ENCODE peak calls at places on chromosomes 4 and X, in six cellular contexts. I, H, T, Q, C and K are unnamed samples.
A peak's percentile ranks its signal among the peaks of the same experiment; 100 is the strongest.

GRCh38 chr4:74628808-74629616 is 165.3 kb downstream of the BTC start:
- DNase-seq in I (peak; percentile 57), Q (no peak), H (no peak), C (no peak), T (no peak), K (no peak)

GRCh38 chrX:39779952-39780783 is 317.6 kb downstream of the BCOR start:
- DNase-seq in H (no peak), I (no peak), C (no peak), T (no peak), Q (no peak), K (no peak)

GRCh38 chr4:106746451-106746850 is 289.7 kb downstream of the DKK2 start:
- DNase-seq in H (peak; percentile 51), T (peak; percentile 29), I (peak; percentile 18), Q (no peak), C (peak; percentile 97), K (no peak)

GRCh38 chr4:87521757-87522374 is 7.3 kb downstream of the SPARCL1 start:
- DNase-seq in I (peak; percentile 83), T (peak; percentile 62), Q (no peak), C (no peak), H (no peak), K (no peak)

GRCh38 chr4:82515705-82516104 is 46.1 kb downstream of the TMEM150C start:
- DNase-seq in I (peak; percentile 78), C (peak; percentile 72), H (peak; percentile 14), Q (no peak), T (peak; percentile 90), K (no peak)

GRCh38 chr4:61866357-61867030 is 666.4 kb downstream of the ADGRL3 start:
- DNase-seq in T (no peak), Q (no peak), I (no peak), C (no peak), H (no peak), K (no peak)

GRCh38 chr4:26218677-26219181 is 102.1 kb upstream of the RBPJ start:
- DNase-seq in T (no peak), C (peak; percentile 35), H (no peak), I (no peak), Q (no peak), K (no peak)

GRCh38 chr4:122845066-122845465 is 18.4 kb downstream of the FGF2 start:
- DNase-seq in I (no peak), C (no peak), T (no peak), H (no peak), Q (no peak), K (no peak)

GRCh38 chr4:184417802-184418511 is 56.4 kb downstream of the IRF2 start:
- DNase-seq in C (peak; percentile 75), T (peak; percentile 95), H (peak; percentile 79), I (peak; percentile 94), Q (no peak), K (no peak)

GRCh38 chrX:66017659-66018170 is 22.2 kb downstream of the VSIG4 start:
- DNase-seq in T (no peak), H (no peak), I (no peak), Q (no peak), C (no peak), K (no peak)

GRCh38 chrX:66019974-66020373 is 19.9 kb downstream of the VSIG4 start:
- DNase-seq in T (no peak), I (no peak), Q (no peak), C (no peak), H (no peak), K (no peak)

GRCh38 chrX:66016905-66017658 is 22.8 kb downstream of the VSIG4 start:
- DNase-seq in H (no peak), I (no peak), T (no peak), Q (no peak), C (no peak), K (no peak)

GRCh38 chrX:66019310-66019652 is 20.6 kb downstream of the VSIG4 start:
- DNase-seq in C (no peak), T (no peak), H (no peak), Q (no peak), I (no peak), K (no peak)

DNA sequence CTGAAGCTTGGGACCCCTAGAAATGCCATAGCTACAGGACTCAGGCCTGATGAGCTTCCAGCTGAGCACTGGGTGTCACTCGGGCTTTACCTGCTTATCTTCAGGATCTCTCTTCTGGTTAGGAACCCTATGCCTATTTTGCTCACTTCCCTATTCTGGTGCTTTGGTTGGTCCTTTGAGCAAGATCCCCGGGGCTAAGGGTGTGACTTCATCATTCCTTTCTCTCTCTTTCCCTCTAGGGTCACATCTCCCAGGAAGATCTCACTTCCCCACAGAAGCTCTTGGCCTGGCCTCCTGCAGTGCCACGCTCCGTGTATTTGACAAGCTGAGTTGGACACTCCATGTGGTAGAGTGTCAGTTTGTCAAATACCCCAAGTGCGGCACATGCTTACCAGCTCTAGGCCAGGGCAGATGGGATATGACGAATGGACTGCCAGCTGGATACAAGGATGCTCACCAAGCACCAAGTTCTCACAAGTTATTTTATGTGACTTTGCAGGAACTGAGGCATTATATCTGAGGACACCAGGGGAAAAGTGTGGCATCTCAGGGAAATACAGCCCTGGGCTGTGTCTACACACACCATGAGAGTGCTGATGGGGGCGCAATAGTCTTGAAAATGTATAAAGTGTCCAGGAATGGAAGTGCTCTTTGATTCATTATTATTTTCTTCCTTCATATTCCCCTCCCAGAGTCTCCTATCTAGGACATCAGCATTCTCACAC is 21.1 kb downstream of the VSIG4 start:
- DNase-seq in H (no peak), C (no peak), I (no peak), Q (no peak), T (no peak), K (no peak)
- TF ChIP-seq CTCF in H (no peak), C (no peak), I (no peak), Q (no peak), T (no peak), K (no peak)

GRCh38 chrX:132023117-132023895 is at the start of gene STK26:
- DNase-seq in Q (peak; percentile 70), T (peak; percentile 82), C (peak; percentile 40), I (peak; percentile 56), H (no peak), K (no peak)

GRCh38 chrX:132023896-132024386 is 839 bp downstream of the STK26 start:
- DNase-seq in T (peak; percentile 32), H (no peak), Q (no peak), C (no peak), I (peak; percentile 17), K (no peak)

GRCh38 chrX:132025085-132025484 is 2.0 kb downstream of the STK26 start:
- DNase-seq in T (no peak), I (no peak), Q (no peak), C (no peak), H (no peak), K (no peak)

GRCh38 chrX:132022863-132023116 is 312 bp upstream of the STK26 start:
- DNase-seq in I (no peak), Q (no peak), C (no peak), T (no peak), H (no peak), K (no peak)

DNA sequence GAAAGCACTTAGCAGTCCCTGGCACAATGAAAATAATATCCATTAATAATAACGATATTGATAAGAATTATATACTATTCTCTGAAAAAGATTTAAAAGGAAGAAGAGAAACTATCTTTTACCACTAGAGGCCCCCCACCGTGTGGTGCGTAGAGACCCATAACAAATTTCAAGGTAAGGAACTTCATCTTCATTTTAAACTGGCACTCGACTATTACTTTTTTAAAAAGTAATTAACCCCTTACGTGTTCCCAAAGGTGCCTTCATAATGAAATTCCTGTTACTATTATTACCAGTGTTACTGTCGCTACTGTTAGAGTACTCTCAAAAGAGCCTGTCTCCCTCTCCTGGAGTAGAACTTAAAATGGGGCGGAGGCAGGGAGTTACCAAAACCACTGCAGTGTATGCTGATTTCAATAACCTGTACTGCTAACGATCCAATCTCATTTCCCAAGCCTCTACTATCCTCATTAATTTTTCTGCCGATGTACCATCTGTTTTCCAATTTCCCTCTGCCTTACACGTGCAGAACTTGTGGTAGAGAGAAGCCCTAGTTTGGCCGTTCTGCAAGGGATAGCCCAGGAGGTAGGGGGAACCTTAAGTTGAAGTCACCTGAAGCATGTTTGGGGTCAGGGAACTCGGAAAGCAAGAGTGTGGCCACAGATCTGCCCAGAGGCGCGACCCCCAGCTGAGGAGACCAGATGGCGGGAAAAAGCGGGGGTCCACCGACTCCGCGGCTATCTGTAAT is 813 bp upstream of the STK26 start:
- DNase-seq in C (no peak), T (peak; percentile 37), Q (no peak), H (no peak), I (no peak), K (no peak)
- TF ChIP-seq CTCF in C (no peak), T (peak; percentile 11), Q (no peak), H (peak; percentile 21), I (peak; percentile 41), K (no peak)

DNA sequence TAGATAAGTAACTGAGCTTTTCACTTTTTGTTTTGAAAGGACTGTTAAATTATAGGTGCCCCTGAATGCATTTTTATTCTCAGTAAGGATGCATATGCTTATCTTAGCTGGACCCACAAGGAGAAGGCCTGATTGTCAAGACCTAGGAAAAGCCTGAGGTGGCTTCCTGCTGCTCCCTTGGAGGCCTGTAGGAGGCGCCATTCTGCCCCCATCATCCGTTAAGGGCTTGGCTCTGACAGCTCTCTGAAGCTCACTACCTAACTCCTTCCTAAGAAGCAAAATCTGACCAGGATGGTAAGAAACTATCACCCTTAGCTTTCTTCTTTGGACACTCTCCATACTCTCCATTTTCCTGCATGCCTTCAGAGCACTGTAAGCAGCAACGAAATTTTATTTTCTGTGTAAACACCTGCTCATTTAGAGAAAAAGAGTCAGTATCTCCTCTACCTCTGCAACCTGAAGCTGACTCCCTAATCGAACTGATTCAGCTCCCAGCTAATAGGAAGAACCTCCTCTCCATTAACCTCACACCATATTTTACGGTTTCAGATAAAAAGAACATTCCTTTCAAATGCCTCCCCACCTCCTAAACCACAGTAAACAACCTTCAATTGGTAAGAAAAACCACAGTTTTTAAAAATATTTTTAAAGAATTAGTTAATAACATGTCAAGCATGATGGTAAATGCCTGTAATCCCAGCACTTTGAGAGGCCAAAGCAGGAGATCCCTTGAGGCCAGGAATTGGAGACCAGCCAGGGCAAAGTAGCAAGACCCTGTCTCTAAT is 73.4 kb upstream of the EDNRA start:
- DNase-seq in H (no peak), I (peak; percentile 22), T (no peak), C (no peak), Q (no peak), K (no peak)
- TF ChIP-seq CTCF in H (peak; percentile 68), I (peak; percentile 41), T (peak; percentile 38), C (peak; percentile 39), Q (no peak), K (no peak)

GRCh38 chrX:150582338-150582948 is 14.0 kb downstream of the MTM1 start:
- DNase-seq in C (no peak), Q (no peak), H (no peak), T (no peak), I (peak; percentile 1), K (no peak)

DNA sequence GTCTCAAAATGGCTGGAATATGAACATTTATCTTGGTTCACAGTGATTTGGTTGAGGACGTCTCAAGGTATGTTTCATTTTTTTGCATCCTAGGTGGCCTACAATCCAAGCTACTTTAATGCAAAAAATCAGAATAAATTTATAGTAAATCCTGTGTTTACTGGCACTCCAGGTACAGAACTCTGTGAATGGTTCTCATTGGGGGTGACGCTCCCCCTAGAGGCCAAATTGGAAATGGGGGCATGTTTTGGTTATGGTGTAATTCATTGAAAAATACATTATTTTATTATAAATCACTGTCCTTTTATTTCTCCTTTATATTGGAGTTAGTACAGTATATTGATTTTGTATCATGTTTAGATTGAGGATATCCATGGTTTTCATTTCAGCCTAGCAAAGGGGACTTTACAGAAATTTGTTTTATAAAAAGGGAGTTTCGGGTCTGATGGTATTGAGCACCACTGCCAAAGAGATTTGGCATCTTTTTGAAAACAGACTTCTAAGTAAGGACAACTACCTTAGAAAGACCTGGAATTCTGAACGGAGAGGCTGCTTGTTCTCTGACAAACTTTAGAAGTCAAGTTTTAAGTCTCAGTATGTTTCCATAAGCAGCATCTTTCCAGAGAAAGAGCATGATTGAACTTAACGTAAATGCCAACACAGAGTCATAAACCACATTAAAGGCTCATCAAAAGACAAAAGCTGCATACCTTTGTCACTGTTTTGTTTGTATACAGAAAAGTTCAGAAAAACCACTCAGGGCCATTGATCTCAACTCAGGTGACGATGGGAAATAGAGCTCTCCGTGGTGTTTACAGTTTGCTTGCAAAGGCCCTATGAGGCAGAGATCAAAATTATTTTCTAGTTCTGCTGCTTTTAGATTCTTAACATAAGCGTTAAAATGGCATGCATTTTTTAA is 19.4 kb downstream of the MTM1 start:
- DNase-seq in T (peak; percentile 61), I (peak; percentile 37), Q (no peak), H (no peak), C (peak; percentile 17), K (no peak)
- TF ChIP-seq CTCF in T (peak; percentile 44), I (peak; percentile 70), Q (peak; percentile 61), H (peak; percentile 71), C (peak; percentile 65), K (no peak)